ENCODE peak calls at places on chromosomes 3 and 15, in nine cellular contexts. C is gastrocnemius medialis; H is stimulated activated CD4-positive, alpha-beta T cell treated with anti-CD3 and anti-CD28 coated beads, Interleukin-1b, Interleukin-23, amount 100 ng/mL, for 4 hours; A is activated gamma-delta T cell treated with Interleukin-2 at 50 U/mL for 16 hours; P is neuronal stem cell; F is body of pancreas; L is upper lobe of right lung; O is nephron progenitor cell; G is HFF-Myc. R is an unnamed sample.

GRCh38 chr15:40238481-40238926 is 359 bp upstream of the PAK6 start:
- DNase-seq in O (no peak), G (no peak), F (no peak), L (peak), H (no peak), P (no peak), C (no peak), A (no peak), R (no peak)

GRCh38 chr15:55856506-55856905 is 113.6 kb upstream of the PRTG start:
- DNase-seq in C (no peak), L (no peak), H (no peak), F (no peak), A (no peak), P (no peak), G (no peak), O (no peak), R (no peak)

GRCh38 chr3:129543999-129544398 is 1.0 kb downstream of the H1-8 start:
- DNase-seq in C (no peak), F (no peak), O (no peak), L (no peak), P (no peak), A (no peak), G (no peak), H (no peak), R (no peak)

GRCh38 chr3:8574040-8574669 is 70.4 kb downstream of the SSUH2 start:
- DNase-seq in F (no peak), O (no peak), C (no peak), A (no peak), G (no peak), P (no peak), L (no peak), H (no peak), R (no peak)

GRCh38 chr15:32029409-32029861 is 880 bp upstream of the CHRNA7 start:
- DNase-seq in O (peak), F (peak), L (no peak), G (no peak), P (peak), H (no peak), A (no peak), C (no peak), R (no peak)

GRCh38 chr3:72678892-72679291 is 169.4 kb downstream of the SHQ1 start:
- DNase-seq in G (no peak), A (no peak), P (no peak), O (no peak), L (no peak), C (no peak), F (no peak), H (no peak), R (no peak)

GRCh38 chr15:67506775-67507747 is 13.9 kb upstream of the C15orf61 start:
- DNase-seq in O (no peak), F (no peak), L (no peak), A (no peak), C (no peak), H (no peak), P (no peak), G (no peak), R (no peak)

GRCh38 chr3:64908292-64908691 is 220.5 kb upstream of the ADAMTS9 start:
- DNase-seq in O (no peak), L (no peak), H (no peak), C (no peak), A (no peak), P (no peak), F (no peak), G (no peak), R (no peak)

GRCh38 chr3:31981206-31982181 is at the start of the genes OSBPL10 and ZNF860:
- DNase-seq in G (peak), F (peak), H (no peak), P (no peak), C (peak), L (peak), A (no peak), O (peak), R (peak)

GRCh38 chr3:107910713-107911259 is 180.0 kb downstream of the CD47 start:
- DNase-seq in F (no peak), G (no peak), P (no peak), H (no peak), L (no peak), A (no peak), C (no peak), O (no peak), R (no peak)

GRCh38 chr3:101842245-101842934 is 6.9 kb upstream of the NFKBIZ start:
- DNase-seq in P (peak), F (no peak), H (no peak), L (no peak), G (no peak), A (no peak), C (no peak), O (no peak), R (no peak)

GRCh38 chr15:77226652-77227051 is 155.7 kb upstream of the TSPAN3 start:
- DNase-seq in O (no peak), P (no peak), C (no peak), F (no peak), G (no peak), H (no peak), A (no peak), L (no peak), R (no peak)

GRCh38 chr3:19898725-19899124 is 35.3 kb downstream of the EFHB start:
- DNase-seq in G (no peak), C (no peak), L (no peak), H (no peak), P (no peak), O (no peak), F (no peak), A (no peak), R (no peak)

GRCh38 chr15:76309561-76310330 is 1.5 kb downstream of the ETFA start:
- DNase-seq in O (no peak), P (no peak), C (no peak), F (no peak), H (no peak), L (no peak), G (no peak), A (no peak), R (no peak)

GRCh38 chr3:139280027-139280671 is 63.7 kb upstream of the MRPS22 start:
- DNase-seq in C (no peak), A (no peak), O (no peak), L (peak), P (no peak), F (no peak), G (no peak), H (no peak), R (no peak)

GRCh38 chr15:28892789-28893610 is 7.2 kb downstream of the APBA2 start:
- DNase-seq in L (no peak), H (no peak), O (no peak), G (peak), F (peak), P (no peak), A (no peak), C (no peak), R (no peak)

GRCh38 chr3:58521917-58522680 is 14.9 kb downstream of the ACOX2 start:
- DNase-seq in A (no peak), F (no peak), G (no peak), H (no peak), L (no peak), C (no peak), P (no peak), O (no peak), R (no peak)

GRCh38 chr3:173891272-173892100 is 493.9 kb downstream of the NLGN1 start:
- DNase-seq in F (no peak), C (no peak), L (no peak), G (no peak), H (no peak), A (no peak), P (no peak), O (no peak), R (no peak)

GRCh38 chr3:62708642-62709041 is 166.6 kb downstream of the CADPS start:
- DNase-seq in F (no peak), G (no peak), C (no peak), L (no peak), O (no peak), P (peak), H (no peak), A (no peak), R (no peak)

GRCh38 chr15:56244237-56244810 is 645 bp upstream of the RFX7 start:
- DNase-seq in G (peak), P (peak), H (peak), L (peak), O (peak), C (peak), A (peak), F (no peak), R (peak)

GRCh38 chr3:82643948-82644347 is 882.5 kb upstream of the GBE1 start:
- DNase-seq in G (no peak), C (no peak), L (no peak), F (peak), A (no peak), O (no peak), P (peak), H (no peak), R (no peak)

GRCh38 chr3:121155023-121155422 is 247.0 kb downstream of the STXBP5L start:
- DNase-seq in A (no peak), P (no peak), H (no peak), G (no peak), L (no peak), O (no peak), C (no peak), F (no peak), R (no peak)

GRCh38 chr3:143677420-143677819 is 170.8 kb downstream of the SLC9A9 start:
- DNase-seq in H (no peak), A (no peak), P (no peak), G (no peak), C (no peak), F (no peak), O (no peak), L (no peak), R (no peak)

GRCh38 chr15:73053398-73053723 is 1.1 kb downstream of the NEO1 start:
- DNase-seq in L (no peak), F (no peak), A (no peak), G (no peak), O (no peak), C (no peak), H (no peak), P (no peak), R (no peak)

GRCh38 chr3:115156255-115156654 is 9.2 kb upstream of the ZBTB20 start:
- DNase-seq in O (no peak), A (no peak), F (no peak), C (no peak), G (no peak), L (no peak), P (no peak), H (no peak), R (no peak)

GRCh38 chr15:85415779-85416178 is 35.4 kb downstream of the AKAP13 start:
- DNase-seq in F (no peak), O (no peak), L (no peak), A (no peak), G (no peak), H (no peak), C (no peak), P (no peak), R (no peak)

GRCh38 chr3:196344663-196345062 is 6.5 kb upstream of the TM4SF19 start:
- DNase-seq in L (no peak), G (no peak), C (no peak), P (no peak), F (no peak), O (no peak), H (no peak), A (no peak), R (no peak)

GRCh38 chr3:99269606-99270355 is 368.3 kb upstream of the DCBLD2 start:
- DNase-seq in O (no peak), C (no peak), P (no peak), F (no peak), A (no peak), L (no peak), H (no peak), G (no peak), R (no peak)

GRCh38 chr15:69659454-69660050 is 206.9 kb downstream of the RPLP1 start:
- DNase-seq in H (no peak), A (no peak), C (no peak), L (no peak), P (no peak), F (no peak), O (no peak), G (no peak), R (no peak)

GRCh38 chr3:52715714-52716305 is 9.9 kb downstream of the SPCS1 start:
- DNase-seq in O (no peak), C (no peak), P (no peak), G (no peak), A (no peak), F (no peak), H (no peak), L (no peak), R (no peak)

R was measured in smooth muscle cell of the brain vasculature.